ENCODE peak calls at places on chromosomes 16 and 17, in four cellular contexts. Y is dorsolateral prefrontal cortex, E is cardiac muscle cell, O is colonic mucosa. Z is an unnamed sample.

GRCh38 chr17:69213059-69213813 is 15.4 kb downstream of the ABCA10 start:
- DNase-seq in Y (no peak), E (no peak), O (no peak), Z (no peak)

GRCh38 chr16:81693467-81694303 is 85.4 kb upstream of the PLCG2 start:
- DNase-seq in Y (no peak), E (no peak), O (no peak), Z (no peak)

GRCh38 chr17:75146597-75146996 is 7.7 kb downstream of the JPT1 start:
- DNase-seq in Y (no peak), E (peak), O (no peak), Z (no peak)

GRCh38 chr17:64641499-64641898 is 20.6 kb downstream of the SMURF2 start:
- DNase-seq in Y (no peak), E (peak), O (no peak), Z (no peak)

GRCh38 chr16:80233097-80233835 is 307.5 kb upstream of the DYNLRB2 start:
- DNase-seq in Y (no peak), E (no peak), O (no peak), Z (no peak)

GRCh38 chr16:74297296-74297665 is 667 bp downstream of the PSMD7 start:
- DNase-seq in Y (no peak), E (peak), O (peak), Z (peak)

GRCh38 chr16:73058616-73059409 is 10.9 kb upstream of the ZFHX3 start:
- DNase-seq in Y (no peak), E (peak), O (no peak), Z (peak)

GRCh38 chr17:57620576-57620975 is 124.5 kb downstream of the CCDC182 start:
- DNase-seq in Y (no peak), E (no peak), O (no peak), Z (no peak)

GRCh38 chr16:56771558-56772279 is 41.8 kb downstream of the NUP93 start:
- DNase-seq in Y (no peak), E (no peak), O (no peak), Z (no peak)

GRCh38 chr17:16478693-16479092 is 13.3 kb downstream of the LRRC75A start:
- DNase-seq in Y (no peak), E (no peak), O (no peak), Z (no peak)

GRCh38 chr16:87074635-87075318 is 242.4 kb downstream of the C16orf95 start:
- DNase-seq in Y (no peak), E (no peak), O (no peak), Z (no peak)

GRCh38 chr16:14155572-14156213 is 84.6 kb downstream of the MRTFB start:
- DNase-seq in Y (no peak), E (no peak), O (no peak), Z (no peak)

GRCh38 chr16:71373073-71373472 is 14.6 kb downstream of the CALB2 start:
- DNase-seq in Y (no peak), E (peak), O (no peak), Z (no peak)

GRCh38 chr17:72119963-72120877 is 600 bp upstream of the SOX9 start:
- DNase-seq in Y (peak), E (peak), O (peak), Z (peak)

GRCh38 chr16:14322186-14322585 is 251.1 kb downstream of the MRTFB start:
- DNase-seq in Y (no peak), E (no peak), O (no peak), Z (no peak)

GRCh38 chr17:59890720-59891119 is 2.0 kb downstream of the TUBD1 start:
- DNase-seq in Y (no peak), E (no peak), O (no peak), Z (no peak)

GRCh38 chr16:4679854-4680636 is 13.3 kb upstream of the NUDT16L1 start:
- DNase-seq in Y (no peak), E (no peak), O (peak), Z (peak)

GRCh38 chr16:81473066-81473488 is 28.5 kb downstream of the CMIP start:
- DNase-seq in Y (no peak), E (no peak), O (no peak), Z (peak)

GRCh38 chr17:72574675-72575510 is 454.1 kb downstream of the SOX9 start:
- DNase-seq in Y (no peak), E (no peak), O (no peak), Z (no peak)

GRCh38 chr17:38428150-38428642 is at the start of gene ARHGAP23:
- DNase-seq in Y (peak), E (peak), O (peak), Z (peak)

GRCh38 chr16:59701987-59702386 is 967.9 kb upstream of the GOT2 start:
- DNase-seq in Y (no peak), E (no peak), O (no peak), Z (no peak)

GRCh38 chr16:64375386-64375980 is 746.4 kb downstream of the CDH11 start:
- DNase-seq in Y (no peak), E (peak), O (no peak), Z (no peak)

GRCh38 chr17:46883871-46884270 is 32.5 kb downstream of the WNT9B start:
- DNase-seq in Y (no peak), E (no peak), O (no peak), Z (no peak)

GRCh38 chr17:64091571-64091970 is 38.4 kb downstream of the ERN1 start:
- DNase-seq in Y (no peak), E (no peak), O (no peak), Z (no peak)

GRCh38 chr16:85796599-85796998 is 2.7 kb downstream of the EMC8 start:
- DNase-seq in Y (peak), E (no peak), O (no peak), Z (no peak)

GRCh38 chr16:18945233-18945632 is 19.0 kb upstream of the SMG1 start:
- DNase-seq in Y (no peak), E (no peak), O (no peak), Z (no peak)

GRCh38 chr16:11572301-11572995 is 14.3 kb downstream of the LITAF start:
- DNase-seq in Y (no peak), E (no peak), O (no peak), Z (peak)

GRCh38 chr16:67910162-67910561 is 17.1 kb downstream of the PSKH1 start:
- DNase-seq in Y (peak), E (peak), O (no peak), Z (no peak)

GRCh38 chr16:50550035-50550434 is 1.8 kb downstream of the NKD1 start:
- DNase-seq in Y (no peak), E (no peak), O (no peak), Z (no peak)

GRCh38 chr17:251531-251930 is 70.1 kb upstream of the DOC2B start:
- DNase-seq in Y (peak), E (no peak), O (peak), Z (peak)

DNA sequence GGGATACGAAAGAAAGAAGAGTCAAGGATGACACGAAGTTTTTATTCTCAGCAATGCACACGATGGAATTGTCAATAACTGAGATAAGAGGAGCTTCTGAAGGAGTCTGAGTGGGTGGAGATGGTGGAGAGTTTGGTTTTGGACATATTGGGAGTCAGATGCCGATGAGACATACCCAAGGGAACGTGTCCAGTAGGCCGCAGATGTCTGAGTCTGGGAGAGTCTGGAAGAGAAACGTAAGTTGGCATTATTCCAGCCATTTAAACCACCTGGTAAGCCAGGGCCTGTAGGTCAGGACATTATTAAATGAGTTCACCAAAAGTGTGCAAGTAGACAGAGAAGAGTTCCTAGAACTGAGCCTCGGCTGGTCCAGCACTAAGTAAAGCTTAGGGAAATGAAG is 478.3 kb upstream of the CDH5 start:
- DNase-seq in Y (no peak), E (no peak), O (no peak), Z (no peak)
- H3K27ac ChIP-seq in Y (no peak), E (no peak), O (no peak), Z (no peak)

GRCh38 chr17:78895322-78895721 is 7.7 kb downstream of the CEP295NL start:
- DNase-seq in Y (no peak), E (no peak), O (no peak), Z (no peak)
- H3K4me3 ChIP-seq in Y (no peak), E (no peak), O (no peak), Z (no peak)

DNA sequence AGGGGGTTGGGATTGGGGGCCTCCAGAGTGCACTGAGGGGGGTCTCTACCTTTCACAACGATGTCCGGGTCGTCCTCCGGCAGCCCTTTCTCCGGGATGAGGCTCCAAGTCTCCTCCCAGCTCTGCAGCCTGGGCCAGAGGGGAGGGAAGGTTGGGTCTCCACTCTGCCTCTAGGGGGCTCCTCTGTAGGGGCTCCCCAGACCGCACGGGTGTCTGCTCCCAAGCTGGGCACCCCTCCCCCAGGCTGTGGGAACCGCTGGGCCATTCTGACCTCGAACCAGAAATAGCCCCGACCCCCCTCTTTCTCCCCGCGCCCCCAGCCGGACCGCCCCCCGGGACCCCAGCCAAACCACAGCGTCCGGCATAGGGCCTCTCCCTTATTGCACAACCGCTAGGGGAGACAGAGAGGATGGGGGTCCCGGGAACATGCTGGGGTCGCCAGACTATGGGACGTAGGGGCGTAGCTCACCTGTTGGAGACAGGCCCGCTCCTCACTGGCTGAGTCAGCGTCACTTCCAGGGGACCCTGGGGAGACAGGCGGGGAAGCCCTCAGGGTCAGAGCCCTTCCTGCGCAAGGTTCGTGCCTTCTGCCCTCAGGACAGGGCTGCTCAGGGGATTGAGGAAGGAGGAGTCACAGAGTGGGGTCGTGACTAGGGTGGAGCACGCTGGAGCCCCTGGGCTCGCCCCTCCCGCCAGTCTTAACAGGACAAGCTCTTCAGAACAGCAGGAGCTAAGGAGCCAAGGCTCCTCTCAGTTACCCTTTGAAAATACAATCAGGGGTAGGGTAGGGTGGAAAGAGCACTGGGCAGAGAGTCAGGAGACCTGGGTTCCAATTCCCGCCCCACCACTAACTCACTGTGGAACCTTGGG is 2.7 kb downstream of the PLEKHH3 start:
- DNase-seq in Y (no peak), E (peak), O (peak), Z (peak)
- H3K27ac ChIP-seq in Y (no peak), E (no peak), O (no peak), Z (peak)

GRCh38 chr16:48607056-48607825 is 2.7 kb downstream of the N4BP1 start:
- DNase-seq in Y (no peak), E (peak), O (peak), Z (no peak)
- H3K4me3 ChIP-seq in Y (no peak), E (no peak), O (no peak), Z (no peak)

Z was measured in right cardiac atrium.